ENCODE peak calls at places on chromosomes 2 and 18, in seven cellular contexts. E is PC-9, D is HCT116, H is MM.1S, V is IMR-90, B is mesenchymal stem cell, G is mammary epithelial cell. W is an unnamed sample. For H3K9me3, the result is how much of the 10 kb centered on the place peaks cover.

GRCh38 chr2:124281556-124281955 is 256.5 kb downstream of the CNTNAP5 start:
- DNase-seq in E (no peak), D (no peak), H (no peak), V (no peak), B (no peak), G (no peak), W (no peak)

GRCh38 chr2:43070676-43071491 is 155.5 kb downstream of the ZFP36L2 start:
- DNase-seq in E (no peak), D (no peak), H (no peak), V (no peak), B (peak), G (no peak), W (peak)

GRCh38 chr2:222722327-222722946 is 51.0 kb downstream of the MOGAT1 start:
- DNase-seq in E (no peak), D (no peak), H (peak), V (peak), B (peak), G (no peak), W (peak)

GRCh38 chr18:75201936-75202335 is 7.0 kb downstream of the PTGR3 start:
- DNase-seq in E (no peak), D (no peak), H (no peak), V (no peak), B (no peak), G (no peak), W (no peak)

GRCh38 chr2:73293534-73294171 is at the start of gene EGR4:
- DNase-seq in E (peak), D (peak), H (peak), V (peak), B (peak), G (peak), W (peak)

GRCh38 chr2:126849486-126849885 is 49.2 kb upstream of the TEX51 start:
- DNase-seq in E (no peak), D (no peak), H (no peak), V (no peak), B (no peak), G (no peak), W (no peak)

GRCh38 chr2:165745916-165746315 is 48.1 kb downstream of the GALNT3 start:
- DNase-seq in E (peak), D (no peak), H (no peak), V (no peak), B (no peak), G (no peak), W (peak)

GRCh38 chr2:227846831-227847230 is 24.6 kb upstream of the DAW1 start:
- DNase-seq in E (no peak), D (no peak), H (no peak), V (no peak), B (no peak), G (no peak), W (no peak)

GRCh38 chr2:118374974-118375745 is 286.9 kb downstream of the INSIG2 start:
- DNase-seq in E (no peak), D (no peak), H (no peak), V (no peak), B (no peak), G (no peak), W (peak)

GRCh38 chr2:207097278-207097677 is 68.5 kb downstream of the KLF7 start:
- DNase-seq in E (no peak), D (no peak), H (no peak), V (no peak), B (no peak), G (no peak), W (no peak)

GRCh38 chr2:97706112-97706511 is 7.3 kb upstream of the ZAP70 start:
- DNase-seq in E (no peak), D (no peak), H (no peak), V (no peak), B (no peak), G (no peak), W (no peak)

GRCh38 chr2:74037379-74037860 is 52.7 kb downstream of the TET3 start:
- DNase-seq in E (no peak), D (no peak), H (peak), V (peak), B (peak), G (no peak), W (peak)

GRCh38 chr2:138249207-138249606 is 252.4 kb upstream of the SPOPL start:
- DNase-seq in E (no peak), D (no peak), H (no peak), V (no peak), B (no peak), G (no peak), W (no peak)

GRCh38 chr2:72896446-72896845 is 9.2 kb downstream of the SPR start:
- DNase-seq in E (no peak), D (no peak), H (no peak), V (no peak), B (no peak), G (no peak), W (no peak)

GRCh38 chr2:165227571-165227970 is 11.6 kb upstream of the SCN2A start:
- DNase-seq in E (no peak), D (no peak), H (no peak), V (no peak), B (no peak), G (no peak), W (no peak)

GRCh38 chr18:67428805-67429204 is 87.7 kb downstream of the DSEL start:
- DNase-seq in E (no peak), D (no peak), H (no peak), V (peak), B (no peak), G (no peak), W (peak)

GRCh38 chr2:149507933-149508332 is 79.6 kb downstream of the MMADHC start:
- DNase-seq in E (no peak), D (no peak), H (no peak), V (no peak), B (peak), G (peak), W (no peak)

GRCh38 chr18:12305211-12305610 is 2.8 kb upstream of the TUBB6 start:
- DNase-seq in E (no peak), D (no peak), H (no peak), V (no peak), B (no peak), G (no peak), W (no peak)

GRCh38 chr18:12307251-12307736 is 747 bp upstream of the TUBB6 start:
- DNase-seq in E (no peak), D (no peak), H (no peak), V (peak), B (peak), G (peak), W (peak)

GRCh38 chr18:12307871-12308385 is at the start of gene TUBB6:
- DNase-seq in E (peak), D (no peak), H (no peak), V (peak), B (peak), G (peak), W (peak)

GRCh38 chr18:12305930-12306629 is 2.0 kb upstream of the TUBB6 start:
- DNase-seq in E (no peak), D (no peak), H (no peak), V (peak), B (peak), G (no peak), W (no peak)

DNA sequence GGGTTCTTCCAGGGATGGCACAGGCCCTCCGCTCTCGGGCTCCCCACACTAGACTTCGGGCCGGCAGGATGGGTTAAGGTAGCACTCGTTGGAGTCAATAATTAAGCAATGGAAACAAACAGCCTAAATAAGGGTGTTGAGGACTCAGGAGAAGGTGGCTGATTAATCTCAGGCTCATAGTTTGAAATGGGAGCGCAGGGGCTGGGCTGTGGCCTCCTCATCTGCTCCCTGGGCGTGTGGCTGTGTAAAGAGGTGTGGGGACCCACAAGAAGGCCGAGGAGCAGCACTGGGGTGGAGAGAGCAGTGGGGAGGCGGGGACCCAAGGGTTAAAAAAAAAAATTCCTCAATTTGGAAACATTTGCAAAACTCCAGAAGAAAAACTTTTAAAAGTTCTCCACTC is 1.3 kb upstream of the TUBB6 start:
- DNase-seq in E (no peak), D (no peak), H (no peak), V (no peak), B (no peak), G (no peak), W (no peak)
- H3K4me3 ChIP-seq in E (no peak), D (no peak), H (no peak), V (peak), B (no peak), G (peak), W (peak)

DNA sequence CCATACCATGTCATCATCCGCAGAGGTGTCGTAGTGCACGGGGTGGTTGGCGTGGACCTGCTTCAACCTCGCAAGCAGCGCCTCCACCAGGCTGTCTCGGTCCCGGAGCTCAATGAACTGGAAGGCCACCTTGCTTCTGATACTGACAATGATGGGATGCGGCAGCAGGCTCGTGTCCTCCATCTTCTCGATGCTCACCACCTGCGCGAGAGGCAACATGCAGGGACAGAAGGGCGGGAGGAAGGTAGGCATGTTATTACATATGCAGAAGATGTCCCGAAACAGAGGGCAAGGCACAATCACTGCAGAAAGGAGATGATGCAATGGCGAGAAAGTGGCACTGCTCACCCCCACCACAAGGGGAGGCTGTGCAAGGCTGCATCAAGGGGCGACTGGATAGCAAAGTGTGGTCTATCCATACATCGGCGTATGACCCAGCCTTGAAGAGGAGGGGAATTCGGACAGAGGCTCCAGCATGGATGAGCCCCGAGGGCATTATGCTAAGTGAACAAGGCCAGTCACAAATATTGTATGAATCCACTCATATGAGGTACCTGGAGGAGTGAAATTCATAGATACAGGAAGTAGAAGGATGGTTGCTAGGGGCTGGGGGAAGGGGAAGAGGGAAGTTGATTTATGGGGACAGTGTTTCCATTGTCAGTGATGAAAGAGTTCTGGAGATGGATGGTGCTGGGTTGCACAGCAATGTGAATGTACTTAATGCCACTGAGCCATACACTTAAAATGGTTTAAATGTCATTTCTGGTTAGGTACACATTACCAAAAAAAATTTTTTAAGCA is 36.6 kb downstream of the RPL31 start:
- DNase-seq in E (peak), D (peak), H (no peak), V (no peak), B (peak), G (peak), W (peak)
- H2AFZ ChIP-seq in E (no peak), D (no peak), H (no peak), V (peak), B (no peak), G (no peak), W (no peak)

GRCh38 chr2:5510082-5510481 is 182.1 kb upstream of the SOX11 start:
- DNase-seq in E (no peak), D (no peak), H (no peak), V (no peak), B (no peak), G (no peak), W (no peak)
- H3K9me3 ChIP-seq in E (under half), D (under half), H (under half), V (under half), B (under half), G (under half), W (under half)

DNA sequence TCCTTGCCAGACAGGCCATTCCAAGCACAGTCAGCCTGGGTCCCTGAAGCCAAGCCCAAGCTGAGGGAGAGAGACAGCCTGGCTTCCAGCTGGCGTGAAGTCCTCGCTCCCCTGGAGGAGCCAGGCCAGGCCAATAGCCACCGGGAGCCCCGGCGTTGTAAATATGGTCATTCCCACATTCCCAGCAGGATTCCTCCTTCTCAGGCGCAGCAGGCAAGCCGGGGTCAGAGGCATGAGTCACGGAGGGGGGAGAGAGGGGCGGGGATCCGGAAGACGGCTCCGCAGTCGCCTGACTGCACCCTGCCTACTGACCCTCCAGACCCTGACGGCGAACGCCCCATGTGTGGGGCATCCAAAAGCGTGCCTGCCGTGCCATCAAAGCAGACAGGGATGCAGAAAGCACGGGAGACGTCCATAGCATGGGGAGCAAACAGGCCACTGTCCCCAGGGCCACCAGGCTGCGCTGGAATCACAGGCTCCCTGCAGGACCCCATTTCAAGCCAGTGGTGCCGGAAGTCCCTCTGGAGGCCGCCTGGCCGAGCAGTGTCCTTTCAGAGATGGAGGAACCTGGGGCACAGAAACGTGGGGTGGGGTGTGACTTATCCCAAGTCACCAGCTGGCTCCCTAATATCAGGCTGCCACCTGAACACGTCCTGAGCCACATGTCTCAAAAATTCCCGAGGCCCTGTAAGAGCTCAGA is 48.2 kb downstream of the TWIST2 start:
- DNase-seq in E (peak), D (no peak), H (no peak), V (peak), B (peak), G (no peak), W (peak)
- H3K4me3 ChIP-seq in E (peak), D (peak), H (no peak), V (no peak), B (no peak), G (no peak), W (no peak)

W was measured in fibroblast of lung.